ENCODE peak calls at places on chromosome 22, in seven cellular contexts. D is fibroblast of mammary gland, H is WTC11, J is cardiac fibroblast, T is AG04450, Q is ovary, A is SK-N-SH. E is an unnamed sample.

GRCh38 chr22:37486224-37486845 is at the start of gene MFNG:
- DNase-seq in T (no peak), J (no peak), Q (peak), D (no peak), H (peak), A (peak), E (no peak)

GRCh38 chr22:48743601-48744282 is 1083.9 kb downstream of the BRD1 start:
- DNase-seq in J (no peak), A (no peak), H (no peak), T (no peak), D (no peak), Q (peak), E (no peak)

GRCh38 chr22:50535113-50535512 is 5.3 kb upstream of the TYMP start:
- DNase-seq in J (no peak), D (no peak), H (no peak), T (no peak), A (no peak), Q (no peak), E (no peak)

GRCh38 chr22:24997023-24997422 is 44.5 kb downstream of the KIAA1671 start:
- DNase-seq in T (no peak), A (no peak), H (no peak), J (no peak), Q (no peak), D (no peak), E (no peak)

GRCh38 chr22:22508274-22509176 is at the start of gene ZNF280B:
- DNase-seq in J (peak), H (peak), A (peak), Q (peak), D (peak), T (peak), E (peak)

GRCh38 chr22:43279867-43280519 is 63.2 kb downstream of the SCUBE1 start:
- DNase-seq in D (no peak), A (no peak), Q (no peak), J (no peak), T (no peak), H (peak), E (no peak)

GRCh38 chr22:48371391-48371790 is 1456.3 kb downstream of the BRD1 start:
- DNase-seq in Q (no peak), D (no peak), T (no peak), A (no peak), J (no peak), H (no peak), E (no peak)

GRCh38 chr22:50436841-50437341 is 37.9 kb downstream of the SBF1 start:
- DNase-seq in D (no peak), A (no peak), Q (no peak), H (no peak), T (no peak), J (no peak), E (no peak)

GRCh38 chr22:43014876-43015676 is at the start of gene PACSIN2:
- DNase-seq in H (peak), D (peak), T (peak), A (peak), Q (peak), J (peak), E (peak)

GRCh38 chr22:40637181-40638150 is 947 bp upstream of the MRTFA start:
- DNase-seq in J (no peak), Q (no peak), A (no peak), H (peak), T (no peak), D (no peak), E (no peak)

GRCh38 chr22:26781062-26781461 is 123.7 kb downstream of the MIAT start:
- DNase-seq in D (no peak), H (no peak), T (no peak), J (no peak), A (no peak), Q (no peak), E (no peak)

GRCh38 chr22:30079952-30080533 is at the start of gene HORMAD2:
- DNase-seq in H (peak), Q (no peak), D (peak), J (peak), T (no peak), A (no peak), E (no peak)

GRCh38 chr22:46769191-46769675 is 6.8 kb downstream of the TBC1D22A start:
- DNase-seq in H (no peak), T (no peak), D (no peak), Q (no peak), A (no peak), J (no peak), E (no peak)

GRCh38 chr22:42289671-42290269 is 19.3 kb upstream of the TCF20 start:
- DNase-seq in J (no peak), H (no peak), T (no peak), D (no peak), Q (peak), A (peak), E (no peak)

GRCh38 chr22:29469755-29470154 is 10.3 kb upstream of the NEFH start:
- DNase-seq in D (no peak), T (no peak), A (no peak), Q (no peak), H (no peak), J (no peak), E (peak)

GRCh38 chr22:17807571-17808410 is 33.5 kb upstream of the BID start:
- DNase-seq in H (no peak), D (no peak), J (no peak), Q (no peak), T (peak), A (no peak), E (no peak)

GRCh38 chr22:29992341-29993275 is 87.7 kb upstream of the HORMAD2 start:
- DNase-seq in Q (no peak), H (no peak), D (no peak), A (no peak), T (no peak), J (peak), E (no peak)

GRCh38 chr22:47168441-47168840 is 406.0 kb downstream of the TBC1D22A start:
- DNase-seq in J (no peak), Q (peak), T (no peak), H (peak), D (no peak), A (no peak), E (no peak)

GRCh38 chr22:32233091-32233490 is 22.1 kb downstream of the SLC5A4 start:
- DNase-seq in H (no peak), J (no peak), T (no peak), D (no peak), A (no peak), Q (no peak), E (no peak)

GRCh38 chr22:37290737-37291136 is 8.4 kb downstream of the CYTH4 start:
- DNase-seq in T (peak), D (peak), H (no peak), Q (no peak), A (no peak), J (peak), E (no peak)

GRCh38 chr22:37378642-37379058 is 48.6 kb downstream of the ELFN2 start:
- DNase-seq in A (no peak), Q (no peak), T (no peak), J (no peak), H (no peak), D (no peak), E (peak)

GRCh38 chr22:23530766-23531282 is 49.3 kb downstream of the IGLL1 start:
- DNase-seq in T (no peak), A (no peak), D (no peak), Q (no peak), H (no peak), J (no peak), E (no peak)

GRCh38 chr22:50498322-50498861 is 9.1 kb downstream of the LMF2 start:
- DNase-seq in D (peak), J (peak), T (peak), A (peak), Q (peak), H (peak), E (peak)

GRCh38 chr22:44845191-44845590 is 92.8 kb downstream of the ARHGAP8 start:
- DNase-seq in H (no peak), J (no peak), Q (no peak), D (no peak), A (no peak), T (no peak), E (no peak)

GRCh38 chr22:23745780-23746179 is 5.1 kb downstream of the ZNF70 start:
- DNase-seq in D (no peak), J (no peak), Q (no peak), H (no peak), A (no peak), T (no peak), E (no peak)

GRCh38 chr22:46881373-46882118 is 119.1 kb downstream of the TBC1D22A start:
- DNase-seq in D (peak), T (no peak), J (peak), A (no peak), H (no peak), Q (no peak), E (no peak)

GRCh38 chr22:22856885-22857606 is 30.6 kb upstream of the IGLL5 start:
- DNase-seq in Q (no peak), A (no peak), J (no peak), T (no peak), H (no peak), D (no peak), E (no peak)

GRCh38 chr22:42560781-42561180 is 7.0 kb downstream of the SERHL2 start:
- DNase-seq in H (peak), J (peak), D (peak), Q (no peak), A (peak), T (no peak), E (no peak)

GRCh38 chr22:37870273-37870672 is 21.1 kb downstream of the EIF3L start:
- DNase-seq in D (peak), Q (no peak), T (no peak), A (no peak), H (no peak), J (no peak), E (no peak)

GRCh38 chr22:27045103-27045940 is 387.9 kb downstream of the MIAT start:
- DNase-seq in D (peak), H (no peak), Q (no peak), J (peak), A (no peak), T (no peak), E (peak)

GRCh38 chr22:27100789-27101188 is 443.4 kb downstream of the MIAT start:
- DNase-seq in H (peak), Q (peak), A (peak), T (no peak), D (no peak), J (no peak), E (peak)

GRCh38 chr22:21582801-21583740 is 15.6 kb downstream of the UBE2L3 start:
- DNase-seq in Q (no peak), J (no peak), H (no peak), A (no peak), D (no peak), T (no peak), E (no peak)

GRCh38 chr22:29528144-29528543 is 25.4 kb downstream of the THOC5 start:
- DNase-seq in J (no peak), T (no peak), H (no peak), D (no peak), A (no peak), Q (no peak), E (no peak)

GRCh38 chr22:24685804-24686203 is 82.8 kb downstream of the GGT1 start:
- DNase-seq in H (peak), T (no peak), Q (peak), J (no peak), A (peak), D (no peak), E (no peak)

GRCh38 chr22:37817705-37818311 is 5.4 kb upstream of the GALR3 start:
- DNase-seq in D (peak), A (peak), T (no peak), J (peak), H (peak), Q (peak), E (peak)

GRCh38 chr22:49134076-49134475 is 693.6 kb downstream of the BRD1 start:
- DNase-seq in Q (no peak), A (no peak), D (no peak), J (no peak), H (no peak), T (no peak), E (no peak)

GRCh38 chr22:49715450-49715849 is 112.2 kb downstream of the BRD1 start:
- DNase-seq in D (peak), Q (no peak), H (no peak), A (no peak), T (no peak), J (no peak), E (no peak)

GRCh38 chr22:32847067-32847491 is 45.6 kb downstream of the TIMP3 start:
- DNase-seq in T (no peak), Q (no peak), J (no peak), H (no peak), D (peak), A (no peak), E (no peak)

GRCh38 chr22:39291501-39291900 is 27.9 kb downstream of the RPL3 start:
- DNase-seq in Q (peak), A (no peak), D (no peak), T (no peak), H (no peak), J (no peak), E (no peak)
- TF ChIP-seq CTCF in Q (no peak), A (peak), D (no peak), T (peak), H (no peak), J (no peak), E (peak)

DNA sequence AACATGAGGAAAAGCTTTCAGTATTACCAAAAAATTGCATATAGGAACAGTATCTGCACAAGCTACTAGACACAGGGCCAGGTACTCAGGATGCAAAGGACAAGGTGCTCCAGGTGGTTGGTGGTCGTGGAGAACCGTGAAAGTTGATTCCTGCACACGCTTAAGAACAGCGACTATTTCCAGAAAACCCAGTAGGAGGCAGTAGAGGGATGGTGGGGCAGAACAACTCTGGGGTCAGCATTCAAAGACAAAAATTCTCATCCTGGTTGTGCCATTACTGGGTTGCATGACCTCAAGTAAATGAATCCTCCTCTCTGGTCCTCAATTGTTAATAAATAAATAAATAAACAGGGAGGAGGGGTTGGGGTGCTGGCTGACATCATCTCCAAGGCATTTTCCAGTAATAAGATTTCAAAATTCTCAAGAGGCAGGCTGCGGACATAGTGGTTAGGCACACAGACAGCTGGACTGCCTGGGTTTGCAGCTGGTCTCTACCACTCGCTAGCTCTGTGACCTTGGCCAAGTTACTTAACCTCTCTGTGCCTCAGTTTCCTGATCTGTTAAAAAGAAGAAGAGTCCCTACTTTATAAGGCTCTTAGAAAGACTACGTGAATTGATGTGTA is 89.6 kb downstream of the ISX start:
- DNase-seq in J (peak), D (peak), A (no peak), H (peak), Q (no peak), T (no peak), E (no peak)
- TF ChIP-seq CTCF in J (no peak), D (peak), A (no peak), H (no peak), Q (no peak), T (no peak), E (no peak)

DNA sequence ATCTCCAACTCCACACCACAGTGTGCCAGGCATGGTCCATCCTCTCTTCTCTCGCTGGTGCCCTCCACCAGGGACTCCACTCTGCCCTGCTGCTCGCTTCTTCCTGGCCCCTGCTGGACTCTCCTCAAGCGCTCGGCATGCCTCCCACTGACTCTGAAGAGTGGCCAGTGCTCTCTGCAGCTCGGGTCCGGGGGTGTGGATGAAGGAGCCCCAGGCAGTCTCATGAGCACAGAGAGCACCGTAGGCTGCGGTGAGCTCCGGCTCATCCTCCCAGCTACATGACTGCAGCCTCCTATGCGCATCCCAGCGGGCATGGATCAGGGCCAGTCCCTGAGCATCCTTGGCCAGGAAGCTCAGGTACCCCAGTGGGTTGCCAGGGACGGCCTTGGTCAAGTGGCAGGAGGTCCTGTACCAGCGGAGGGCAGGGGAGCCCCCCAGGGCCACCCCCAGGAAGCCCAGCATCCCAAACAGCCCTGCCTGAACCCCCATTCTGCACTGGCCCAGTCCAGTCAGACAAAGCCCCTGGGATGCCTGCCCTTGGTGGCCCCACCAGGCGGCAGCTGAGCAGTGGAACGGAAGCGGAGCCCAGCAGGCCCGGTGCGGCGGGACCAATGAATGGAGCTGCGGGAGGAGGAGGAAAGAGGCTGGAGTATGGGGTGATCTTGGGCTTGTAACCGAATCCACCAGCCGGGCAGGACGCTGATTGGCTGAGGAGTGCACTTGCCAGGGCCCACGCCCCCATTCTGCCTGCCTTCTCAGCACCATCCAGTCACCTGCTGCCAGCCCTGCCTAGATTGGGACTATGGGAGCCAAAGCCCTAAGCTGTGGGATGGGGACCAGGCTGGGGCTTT is at the start of gene PLA2G3:
- DNase-seq in A (peak), J (peak), Q (no peak), D (peak), T (no peak), H (peak), E (no peak)
- TF ChIP-seq CTCF in A (no peak), J (peak), Q (no peak), D (no peak), T (peak), H (no peak), E (no peak)

GRCh38 chr22:19503869-19504268 is 20.3 kb downstream of the CLDN5 start:
- DNase-seq in D (no peak), J (no peak), H (peak), A (no peak), Q (no peak), T (no peak), E (no peak)
- TF ChIP-seq CTCF in D (no peak), J (peak), H (no peak), A (no peak), Q (no peak), T (no peak), E (no peak)